ENCODE peak calls at places on chromosomes 13 and 19, in six cellular contexts. One of them, this sample, is unnamed.
A peak's percentile ranks its signal among the peaks of the same experiment; 100 is the strongest.

GRCh38 chr19:41726493-41726892 is 18.1 kb downstream of the CEACAM5 start:
- DNase-seq in AG04450: no peak
- DNase-seq in OCI-LY7: no peak
- DNase-seq in heart right ventricle: no peak
- DNase-seq in CD8-positive, alpha-beta T cell: no peak
- DNase-seq in adrenal gland: no peak
- DNase-seq in this sample: no peak

GRCh38 chr13:33153421-33154381 is 131.9 kb downstream of the STARD13 start:
- DNase-seq in CD8-positive, alpha-beta T cell: no peak
- DNase-seq in OCI-LY7: peak; percentile 1
- DNase-seq in AG04450: no peak
- DNase-seq in adrenal gland: no peak
- DNase-seq in heart right ventricle: peak; percentile 73
- DNase-seq in this sample: no peak

GRCh38 chr19:1241417-1242095 is at the start of gene ATP5F1D:
- DNase-seq in CD8-positive, alpha-beta T cell: peak; percentile 96
- DNase-seq in AG04450: peak; percentile 89
- DNase-seq in adrenal gland: peak; percentile 93
- DNase-seq in OCI-LY7: peak; percentile 96
- DNase-seq in heart right ventricle: peak; percentile 94
- DNase-seq in this sample: peak; percentile 81

GRCh38 chr13:112874751-112875300 is 94.2 kb upstream of the MCF2L start:
- DNase-seq in OCI-LY7: no peak
- DNase-seq in adrenal gland: no peak
- DNase-seq in heart right ventricle: no peak
- DNase-seq in CD8-positive, alpha-beta T cell: no peak
- DNase-seq in AG04450: no peak
- DNase-seq in this sample: no peak

GRCh38 chr13:23960566-23961156 is 63.4 kb upstream of the C1QTNF9B start:
- DNase-seq in heart right ventricle: no peak
- DNase-seq in adrenal gland: no peak
- DNase-seq in CD8-positive, alpha-beta T cell: no peak
- DNase-seq in AG04450: no peak
- DNase-seq in OCI-LY7: peak; percentile 27
- DNase-seq in this sample: no peak

GRCh38 chr19:28705008-28705407 is 507.9 kb downstream of the UQCRFS1 start:
- DNase-seq in AG04450: peak; percentile 21
- DNase-seq in CD8-positive, alpha-beta T cell: no peak
- DNase-seq in OCI-LY7: peak; percentile 9
- DNase-seq in adrenal gland: no peak
- DNase-seq in heart right ventricle: no peak
- DNase-seq in this sample: no peak

GRCh38 chr13:98372886-98373285 is 195.8 kb upstream of the RNF113B start:
- DNase-seq in adrenal gland: peak; percentile 32
- DNase-seq in CD8-positive, alpha-beta T cell: no peak
- DNase-seq in AG04450: peak; percentile 20
- DNase-seq in heart right ventricle: no peak
- DNase-seq in OCI-LY7: no peak
- DNase-seq in this sample: no peak

GRCh38 chr13:80037505-80037888 is 303.4 kb downstream of the SPRY2 start:
- DNase-seq in adrenal gland: no peak
- DNase-seq in CD8-positive, alpha-beta T cell: no peak
- DNase-seq in AG04450: peak; percentile 65
- DNase-seq in OCI-LY7: no peak
- DNase-seq in heart right ventricle: no peak
- DNase-seq in this sample: no peak

GRCh38 chr13:113595131-113595530 is 10.6 kb downstream of the TFDP1 start:
- DNase-seq in CD8-positive, alpha-beta T cell: peak; percentile 9
- DNase-seq in AG04450: no peak
- DNase-seq in adrenal gland: peak; percentile 1
- DNase-seq in OCI-LY7: no peak
- DNase-seq in heart right ventricle: no peak
- DNase-seq in this sample: no peak

GRCh38 chr19:46413262-46414031 is at the start of gene CCDC8:
- DNase-seq in CD8-positive, alpha-beta T cell: no peak
- DNase-seq in heart right ventricle: peak; percentile 91
- DNase-seq in adrenal gland: peak; percentile 91
- DNase-seq in OCI-LY7: no peak
- DNase-seq in AG04450: peak; percentile 87
- DNase-seq in this sample: no peak

GRCh38 chr13:51457086-51457485 is 4.2 kb upstream of the INTS6 start:
- DNase-seq in OCI-LY7: no peak
- DNase-seq in adrenal gland: no peak
- DNase-seq in heart right ventricle: no peak
- DNase-seq in AG04450: no peak
- DNase-seq in CD8-positive, alpha-beta T cell: no peak
- DNase-seq in this sample: no peak

GRCh38 chr13:19658192-19658591 is 24.7 kb downstream of the MPHOSPH8 start:
- DNase-seq in CD8-positive, alpha-beta T cell: no peak
- DNase-seq in AG04450: no peak
- DNase-seq in OCI-LY7: no peak
- DNase-seq in heart right ventricle: no peak
- DNase-seq in adrenal gland: no peak
- DNase-seq in this sample: no peak

GRCh38 chr13:55627221-55627620 is 1513.5 kb upstream of the PRR20A start:
- DNase-seq in adrenal gland: no peak
- DNase-seq in AG04450: no peak
- DNase-seq in heart right ventricle: no peak
- DNase-seq in CD8-positive, alpha-beta T cell: no peak
- DNase-seq in OCI-LY7: no peak
- DNase-seq in this sample: no peak

DNA sequence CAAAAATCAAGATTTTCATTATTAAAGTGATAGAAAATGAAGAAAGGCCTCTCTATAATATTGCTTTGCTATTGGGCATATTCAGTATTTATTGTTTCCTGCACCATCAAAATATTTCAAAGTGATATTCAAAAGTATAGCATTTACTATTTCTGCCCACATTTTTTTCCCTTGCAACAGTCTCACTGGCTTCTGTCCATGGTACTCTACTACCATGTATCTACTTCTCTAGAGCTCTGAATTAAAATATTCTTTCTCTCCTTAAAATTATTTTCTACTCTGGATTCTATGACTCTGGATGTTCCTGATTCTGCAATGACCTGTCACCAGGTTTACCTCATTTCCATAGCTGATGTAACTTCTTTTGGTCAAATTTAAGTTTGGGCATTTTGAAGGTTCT is 1508.3 kb upstream of the PRR20A start:
- DNase-seq in CD8-positive, alpha-beta T cell: no peak
- DNase-seq in heart right ventricle: no peak
- DNase-seq in AG04450: no peak
- DNase-seq in OCI-LY7: no peak
- DNase-seq in adrenal gland: no peak
- DNase-seq in this sample: no peak
- H3K9me3 ChIP-seq in CD8-positive, alpha-beta T cell: no peaks in the 10 kb centered on the region
- H3K9me3 ChIP-seq in heart right ventricle: peaks cover 13% of the 10 kb centered on the region
- H3K9me3 ChIP-seq in AG04450: peaks cover 6% of the 10 kb centered on the region
- H3K9me3 ChIP-seq in OCI-LY7: peaks cover 3% of the 10 kb centered on the region
- H3K9me3 ChIP-seq in adrenal gland: no peaks in the 10 kb centered on the region
- H3K9me3 ChIP-seq in this sample: no peaks in the 10 kb centered on the region

GRCh38 chr19:9474975-9475374 is 23.4 kb downstream of the ZNF560 start:
- DNase-seq in CD8-positive, alpha-beta T cell: no peak
- DNase-seq in AG04450: no peak
- DNase-seq in adrenal gland: no peak
- DNase-seq in OCI-LY7: no peak
- DNase-seq in heart right ventricle: no peak
- DNase-seq in this sample: no peak
- H3K9me3 ChIP-seq in CD8-positive, alpha-beta T cell: peaks cover 12% of the 10 kb centered on the region
- H3K9me3 ChIP-seq in AG04450: peaks cover 18% of the 10 kb centered on the region
- H3K9me3 ChIP-seq in adrenal gland: no peaks in the 10 kb centered on the region
- H3K9me3 ChIP-seq in OCI-LY7: peaks cover 17% of the 10 kb centered on the region
- H3K9me3 ChIP-seq in heart right ventricle: peaks cover 27% of the 10 kb centered on the region
- H3K9me3 ChIP-seq in this sample: peaks cover 8% of the 10 kb centered on the region

DNA sequence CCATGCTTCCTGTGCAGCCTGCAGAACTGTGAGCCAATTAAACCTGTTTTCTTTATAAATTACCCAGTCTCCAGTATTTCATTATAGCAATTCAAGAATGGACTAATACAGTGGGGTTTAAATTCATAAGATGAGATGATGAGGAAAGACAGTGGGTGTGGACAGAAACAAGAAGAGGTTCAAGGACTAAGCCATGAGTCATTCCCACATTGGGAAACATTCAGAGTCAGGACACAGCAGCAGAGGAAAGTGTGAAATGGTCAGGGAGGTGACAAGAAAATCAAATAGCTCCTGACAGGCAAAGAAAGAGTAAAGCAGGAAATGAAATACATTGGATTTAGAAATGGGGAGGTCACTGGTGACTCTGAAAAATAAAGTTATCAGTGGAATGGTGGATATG is 9.1 kb downstream of the ZNF841 start:
- DNase-seq in adrenal gland: no peak
- DNase-seq in OCI-LY7: no peak
- DNase-seq in CD8-positive, alpha-beta T cell: no peak
- DNase-seq in AG04450: no peak
- DNase-seq in heart right ventricle: no peak
- DNase-seq in this sample: no peak
- H3K9me3 ChIP-seq in adrenal gland: no peaks in the 10 kb centered on the region
- H3K9me3 ChIP-seq in OCI-LY7: peaks cover 6% of the 10 kb centered on the region
- H3K9me3 ChIP-seq in CD8-positive, alpha-beta T cell: peaks cover 7% of the 10 kb centered on the region
- H3K9me3 ChIP-seq in AG04450: peaks cover 57% of the 10 kb centered on the region
- H3K9me3 ChIP-seq in heart right ventricle: peaks cover 15% of the 10 kb centered on the region
- H3K9me3 ChIP-seq in this sample: peaks cover 22% of the 10 kb centered on the region

GRCh38 chr19:36646746-36647145 is 19.9 kb downstream of the ZNF461 start:
- DNase-seq in OCI-LY7: no peak
- DNase-seq in heart right ventricle: no peak
- DNase-seq in CD8-positive, alpha-beta T cell: no peak
- DNase-seq in AG04450: no peak
- DNase-seq in adrenal gland: no peak
- DNase-seq in this sample: no peak
- H3K9me3 ChIP-seq in OCI-LY7: peaks cover 17% of the 10 kb centered on the region
- H3K9me3 ChIP-seq in heart right ventricle: peaks cover 100% of the 10 kb centered on the region
- H3K9me3 ChIP-seq in CD8-positive, alpha-beta T cell: peaks cover 26% of the 10 kb centered on the region
- H3K9me3 ChIP-seq in AG04450: peaks cover 63% of the 10 kb centered on the region
- H3K9me3 ChIP-seq in adrenal gland: peaks cover 21% of the 10 kb centered on the region
- H3K9me3 ChIP-seq in this sample: peaks cover 48% of the 10 kb centered on the region

This sample was measured in T-helper 17 cell.